ENCODE peak calls at places on chromosomes 12 and 14, in four cellular contexts. One of them, this sample, is unnamed.

GRCh38 chr14:103728721-103729120 is 13.1 kb downstream of the ZFYVE21 start:
- DNase-seq in K562: no peak
- DNase-seq in GM12878: no peak
- DNase-seq in HepG2: no peak
- DNase-seq in this sample: no peak

GRCh38 chr12:76201758-76202157 is 117.3 kb upstream of the NAP1L1 start:
- DNase-seq in K562: no peak
- DNase-seq in GM12878: no peak
- DNase-seq in HepG2: no peak
- DNase-seq in this sample: no peak

GRCh38 chr14:92309968-92310367 is 13.0 kb upstream of the SLC24A4 start:
- DNase-seq in K562: no peak
- DNase-seq in GM12878: no peak
- DNase-seq in HepG2: no peak
- DNase-seq in this sample: no peak

GRCh38 chr12:29245246-29245645 is 96.2 kb downstream of the FAR2 start:
- DNase-seq in K562: no peak
- DNase-seq in GM12878: no peak
- DNase-seq in HepG2: no peak
- DNase-seq in this sample: no peak

GRCh38 chr12:52151859-52152783 is 39.7 kb downstream of the KRT80 start:
- DNase-seq in K562: peak; percentile 93
- DNase-seq in GM12878: no peak
- DNase-seq in HepG2: no peak
- DNase-seq in this sample: peak; percentile 82

GRCh38 chr14:106024983-106025604 is 498.7 kb downstream of the TMEM121 start:
- DNase-seq in K562: no peak
- DNase-seq in GM12878: no peak
- DNase-seq in HepG2: no peak
- DNase-seq in this sample: no peak

GRCh38 chr14:69687963-69688649 is 76.7 kb downstream of the SUSD6 start:
- DNase-seq in K562: no peak
- DNase-seq in GM12878: no peak
- DNase-seq in HepG2: peak; percentile 82
- DNase-seq in this sample: no peak

GRCh38 chr14:96038920-96039632 is at the start of gene C14orf132:
- DNase-seq in K562: peak; percentile 77
- DNase-seq in GM12878: no peak
- DNase-seq in HepG2: no peak
- DNase-seq in this sample: peak; percentile 77

GRCh38 chr12:50634379-50634778 is 129.5 kb upstream of the ATF1 start:
- DNase-seq in K562: no peak
- DNase-seq in GM12878: no peak
- DNase-seq in HepG2: no peak
- DNase-seq in this sample: no peak

GRCh38 chr12:128387811-128388422 is 120.9 kb downstream of the TMEM132C start:
- DNase-seq in K562: peak; percentile 58
- DNase-seq in GM12878: no peak
- DNase-seq in HepG2: peak; percentile 27
- DNase-seq in this sample: peak; percentile 57

GRCh38 chr12:89632778-89633177 is 75.9 kb downstream of the ATP2B1 start:
- DNase-seq in K562: no peak
- DNase-seq in GM12878: no peak
- DNase-seq in HepG2: peak; percentile 96
- DNase-seq in this sample: no peak

GRCh38 chr14:54730156-54730961 is 163.4 kb downstream of the SAMD4A start:
- DNase-seq in K562: no peak
- DNase-seq in GM12878: peak; percentile 94
- DNase-seq in HepG2: no peak
- DNase-seq in this sample: no peak
- TF ChIP-seq BHLHE40 in K562: no peak
- TF ChIP-seq BHLHE40 in GM12878: peak; percentile 69
- TF ChIP-seq BHLHE40 in HepG2: no peak
- TF ChIP-seq BHLHE40 in this sample: no peak

DNA sequence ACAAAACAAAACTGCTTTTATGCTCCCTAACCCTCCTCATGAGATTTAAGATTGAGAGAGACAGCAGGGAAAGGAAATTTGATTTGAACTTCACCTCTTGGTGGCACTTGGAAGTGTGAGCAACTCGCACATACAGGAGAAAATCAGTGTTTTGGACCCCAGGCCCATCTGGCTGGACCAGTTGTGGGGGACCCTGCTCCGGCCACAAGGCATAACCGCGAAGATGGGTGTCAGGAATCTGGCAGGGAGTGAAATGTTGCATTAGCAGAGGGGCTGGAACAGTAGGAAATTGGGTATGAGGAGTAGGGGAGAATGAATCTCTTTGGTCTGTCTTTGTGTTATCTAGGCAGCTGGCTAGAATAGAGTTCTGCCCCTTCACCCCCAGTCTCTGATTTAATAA is 1.2 kb downstream of the CIROP start:
- DNase-seq in K562: no peak
- DNase-seq in GM12878: no peak
- DNase-seq in HepG2: no peak
- DNase-seq in this sample: no peak
- TF ChIP-seq FOXM1 in K562: no peak
- TF ChIP-seq FOXM1 in GM12878: no peak
- TF ChIP-seq FOXM1 in HepG2: no peak
- TF ChIP-seq FOXM1 in this sample: no peak

GRCh38 chr12:38903596-38903995 is 1.8 kb downstream of the CPNE8 start:
- DNase-seq in K562: no peak
- DNase-seq in GM12878: no peak
- DNase-seq in HepG2: no peak
- DNase-seq in this sample: no peak

GRCh38 chr12:38905480-38906351 is at the start of gene CPNE8:
- DNase-seq in K562: peak; percentile 62
- DNase-seq in GM12878: peak; percentile 48
- DNase-seq in HepG2: no peak
- DNase-seq in this sample: peak; percentile 70

GRCh38 chr12:38906482-38907170 is 1.2 kb upstream of the CPNE8 start:
- DNase-seq in K562: peak; percentile 54
- DNase-seq in GM12878: peak; percentile 56
- DNase-seq in HepG2: peak; percentile 45
- DNase-seq in this sample: peak; percentile 80

GRCh38 chr12:38907171-38907923 is 2.0 kb upstream of the CPNE8 start:
- DNase-seq in K562: no peak
- DNase-seq in GM12878: no peak
- DNase-seq in HepG2: no peak
- DNase-seq in this sample: no peak

DNA sequence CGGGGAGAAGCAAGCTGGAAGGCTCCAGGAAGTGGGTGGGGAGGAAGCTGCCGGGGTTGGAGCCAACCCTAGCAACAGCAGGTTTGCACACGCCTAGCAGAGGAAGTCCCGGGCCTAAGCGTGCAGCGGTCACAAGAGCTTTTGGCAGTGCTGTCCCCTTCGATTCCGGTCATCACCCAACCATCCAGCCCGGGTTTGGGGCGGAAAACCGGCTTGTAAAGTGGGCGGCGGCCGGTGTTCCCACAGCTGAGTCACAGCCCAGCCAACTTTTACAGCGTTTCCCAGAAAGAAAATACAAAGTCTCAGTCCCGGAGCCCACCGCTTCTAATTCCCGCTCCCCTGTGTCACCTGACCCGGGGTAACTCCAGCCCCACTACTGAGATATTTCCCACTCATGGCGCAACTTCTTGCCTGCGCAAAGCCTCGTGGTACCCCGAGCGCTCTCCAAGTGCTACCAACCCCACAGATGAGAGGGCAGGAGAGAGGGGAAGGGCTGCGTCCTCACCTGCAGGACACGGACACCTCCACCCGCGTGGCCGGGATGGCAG is 385 bp downstream of the CPNE8 start:
- DNase-seq in K562: peak; percentile 22
- DNase-seq in GM12878: peak; percentile 65
- DNase-seq in HepG2: peak; percentile 52
- DNase-seq in this sample: peak; percentile 77
- TF ChIP-seq BHLHE40 in K562: peak; percentile 81
- TF ChIP-seq BHLHE40 in GM12878: peak; percentile 93
- TF ChIP-seq BHLHE40 in HepG2: no peak
- TF ChIP-seq BHLHE40 in this sample: no peak

GRCh38 chr14:99751539-99752485 is 41.4 kb upstream of the EML1 start:
- DNase-seq in K562: no peak
- DNase-seq in GM12878: no peak
- DNase-seq in HepG2: no peak
- DNase-seq in this sample: no peak
- TF ChIP-seq FOXM1 in K562: no peak
- TF ChIP-seq FOXM1 in GM12878: no peak
- TF ChIP-seq FOXM1 in HepG2: no peak
- TF ChIP-seq FOXM1 in this sample: no peak

GRCh38 chr12:116592116-116592637 is 33.0 kb downstream of the MAP1LC3B2 start:
- DNase-seq in K562: no peak
- DNase-seq in GM12878: no peak
- DNase-seq in HepG2: no peak
- DNase-seq in this sample: no peak
- TF ChIP-seq BHLHE40 in K562: no peak
- TF ChIP-seq BHLHE40 in GM12878: no peak
- TF ChIP-seq BHLHE40 in HepG2: no peak
- TF ChIP-seq BHLHE40 in this sample: no peak

DNA sequence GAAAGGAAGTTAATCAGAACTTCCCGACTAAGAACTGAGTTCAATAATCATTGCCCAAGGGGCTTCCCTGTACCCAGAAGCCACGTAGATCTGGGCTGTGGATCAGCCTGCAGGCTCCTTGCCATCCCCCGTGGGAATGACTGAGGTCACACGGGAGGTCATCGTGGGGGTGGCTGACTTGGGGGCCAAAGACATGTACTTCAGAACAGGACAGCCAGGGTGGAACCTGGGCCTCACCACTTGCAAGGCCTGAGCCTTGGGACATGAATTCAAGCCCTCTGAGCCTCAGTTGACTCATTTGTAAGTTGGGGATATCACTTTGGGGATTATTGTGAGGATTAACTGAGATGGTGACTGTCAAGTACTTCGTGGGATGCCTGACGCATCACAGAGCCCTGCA is 221.0 kb downstream of the SLC41A2 start:
- DNase-seq in K562: no peak
- DNase-seq in GM12878: no peak
- DNase-seq in HepG2: no peak
- DNase-seq in this sample: no peak
- TF ChIP-seq FOXM1 in K562: no peak
- TF ChIP-seq FOXM1 in GM12878: no peak
- TF ChIP-seq FOXM1 in HepG2: no peak
- TF ChIP-seq FOXM1 in this sample: no peak

DNA sequence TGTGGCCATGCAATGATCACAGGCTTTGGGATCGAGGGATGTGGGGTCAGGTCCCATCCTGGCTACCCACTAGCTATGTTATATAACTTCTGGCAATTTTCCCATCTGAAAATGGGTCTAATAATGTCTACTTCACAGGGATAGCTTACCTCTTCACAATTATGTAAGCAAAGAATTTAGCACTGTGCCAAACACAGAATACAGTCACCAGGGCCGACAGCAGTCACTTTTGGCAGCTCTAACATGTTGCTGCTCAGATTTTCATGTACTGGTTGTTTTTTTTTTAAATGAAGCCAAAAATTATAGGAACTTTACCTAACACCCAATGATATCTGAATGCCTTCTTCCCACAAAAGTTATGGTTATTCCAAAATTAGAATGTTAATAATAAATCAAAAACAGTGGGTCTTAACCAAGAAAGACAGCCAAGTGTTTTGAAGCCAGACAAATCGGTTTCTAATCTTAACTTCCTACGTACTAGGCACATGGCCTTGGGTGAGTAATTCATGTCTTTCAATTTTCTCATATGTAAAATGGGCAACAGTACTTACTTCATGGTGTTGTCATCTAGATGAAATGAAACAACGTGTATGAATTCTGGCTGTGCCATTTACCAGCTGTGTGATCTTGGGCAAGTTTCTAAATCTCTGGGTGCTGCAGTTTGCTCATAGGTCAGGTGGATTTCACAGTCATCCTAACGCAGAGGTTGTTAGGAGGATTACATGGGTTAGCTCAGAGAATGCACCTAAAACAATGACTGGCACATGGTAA is 13.0 kb upstream of the PCED1B start:
- DNase-seq in K562: no peak
- DNase-seq in GM12878: no peak
- DNase-seq in HepG2: no peak
- DNase-seq in this sample: no peak
- TF ChIP-seq BHLHE40 in K562: no peak
- TF ChIP-seq BHLHE40 in GM12878: no peak
- TF ChIP-seq BHLHE40 in HepG2: no peak
- TF ChIP-seq BHLHE40 in this sample: no peak